ENCODE peak calls at places on chromosome 5, in seven cellular contexts. One of them, this sample, is unnamed.

GRCh38 chr5:72921103-72921502 is 34.7 kb upstream of the FCHO2 start:
- ATAC-seq in left lung: peak
- ATAC-seq in Right ventricle myocardium superior: no peak
- ATAC-seq in aorta: no peak
- ATAC-seq in RWPE2: peak
- ATAC-seq in naive thymus-derived CD4-positive, alpha-beta T cell: no peak
- ATAC-seq in HepG2: peak
- ATAC-seq in this sample: no peak

GRCh38 chr5:109986726-109987125 is 297.0 kb downstream of the MAN2A1 start:
- ATAC-seq in aorta: no peak
- ATAC-seq in Right ventricle myocardium superior: no peak
- ATAC-seq in left lung: no peak
- ATAC-seq in RWPE2: no peak
- ATAC-seq in naive thymus-derived CD4-positive, alpha-beta T cell: no peak
- ATAC-seq in HepG2: no peak
- ATAC-seq in this sample: no peak

GRCh38 chr5:60633336-60633735 is 66.6 kb downstream of the DEPDC1B start:
- ATAC-seq in naive thymus-derived CD4-positive, alpha-beta T cell: no peak
- ATAC-seq in RWPE2: peak
- ATAC-seq in aorta: peak
- ATAC-seq in Right ventricle myocardium superior: peak
- ATAC-seq in left lung: peak
- ATAC-seq in HepG2: no peak
- ATAC-seq in this sample: no peak

GRCh38 chr5:19492861-19493260 is 495.1 kb downstream of the CDH18 start:
- ATAC-seq in RWPE2: peak
- ATAC-seq in HepG2: no peak
- ATAC-seq in Right ventricle myocardium superior: no peak
- ATAC-seq in aorta: no peak
- ATAC-seq in left lung: no peak
- ATAC-seq in naive thymus-derived CD4-positive, alpha-beta T cell: no peak
- ATAC-seq in this sample: no peak

GRCh38 chr5:137888875-137889759 is at the start of gene PKD2L2:
- ATAC-seq in left lung: peak
- ATAC-seq in Right ventricle myocardium superior: peak
- ATAC-seq in HepG2: no peak
- ATAC-seq in RWPE2: peak
- ATAC-seq in naive thymus-derived CD4-positive, alpha-beta T cell: peak
- ATAC-seq in aorta: peak
- ATAC-seq in this sample: peak

GRCh38 chr5:176985516-176985915 is 21.1 kb downstream of the UIMC1 start:
- ATAC-seq in Right ventricle myocardium superior: no peak
- ATAC-seq in RWPE2: no peak
- ATAC-seq in aorta: no peak
- ATAC-seq in naive thymus-derived CD4-positive, alpha-beta T cell: peak
- ATAC-seq in left lung: no peak
- ATAC-seq in HepG2: no peak
- ATAC-seq in this sample: peak

GRCh38 chr5:115842089-115842881 is 550 bp downstream of the AP3S1 start:
- ATAC-seq in Right ventricle myocardium superior: peak
- ATAC-seq in left lung: peak
- ATAC-seq in naive thymus-derived CD4-positive, alpha-beta T cell: peak
- ATAC-seq in aorta: peak
- ATAC-seq in RWPE2: peak
- ATAC-seq in HepG2: peak
- ATAC-seq in this sample: peak

GRCh38 chr5:79858097-79858723 is 132.9 kb downstream of the MTX3 start:
- ATAC-seq in aorta: peak
- ATAC-seq in HepG2: peak
- ATAC-seq in Right ventricle myocardium superior: peak
- ATAC-seq in left lung: peak
- ATAC-seq in RWPE2: peak
- ATAC-seq in naive thymus-derived CD4-positive, alpha-beta T cell: peak
- ATAC-seq in this sample: peak

GRCh38 chr5:109694451-109694891 is 4.7 kb downstream of the MAN2A1 start:
- ATAC-seq in naive thymus-derived CD4-positive, alpha-beta T cell: no peak
- ATAC-seq in Right ventricle myocardium superior: no peak
- ATAC-seq in RWPE2: peak
- ATAC-seq in aorta: no peak
- ATAC-seq in left lung: no peak
- ATAC-seq in HepG2: no peak
- ATAC-seq in this sample: no peak

GRCh38 chr5:146313027-146313426 is 25.6 kb upstream of the POU4F3 start:
- ATAC-seq in left lung: peak
- ATAC-seq in RWPE2: no peak
- ATAC-seq in HepG2: no peak
- ATAC-seq in aorta: no peak
- ATAC-seq in naive thymus-derived CD4-positive, alpha-beta T cell: peak
- ATAC-seq in Right ventricle myocardium superior: no peak
- ATAC-seq in this sample: no peak

GRCh38 chr5:69049151-69049550 is 44.7 kb upstream of the SLC30A5 start:
- ATAC-seq in Right ventricle myocardium superior: no peak
- ATAC-seq in RWPE2: no peak
- ATAC-seq in left lung: peak
- ATAC-seq in naive thymus-derived CD4-positive, alpha-beta T cell: no peak
- ATAC-seq in HepG2: no peak
- ATAC-seq in aorta: no peak
- ATAC-seq in this sample: no peak

GRCh38 chr5:14405267-14405666 is 176.3 kb upstream of the OTULINL start:
- ATAC-seq in aorta: no peak
- ATAC-seq in RWPE2: no peak
- ATAC-seq in naive thymus-derived CD4-positive, alpha-beta T cell: no peak
- ATAC-seq in Right ventricle myocardium superior: no peak
- ATAC-seq in left lung: no peak
- ATAC-seq in HepG2: peak
- ATAC-seq in this sample: no peak